ENCODE peak calls at places on chromosome 20, in seven cellular contexts. Z, D, P, L, C, V and A are unnamed samples.

GRCh38 chr20:63198606-63199005 is 17.3 kb downstream of the YTHDF1 start:
- DNase-seq in P (no peak), L (no peak), V (no peak), C (no peak), Z (no peak), D (no peak), A (no peak)

GRCh38 chr20:7392551-7392950 is 547.7 kb downstream of the HAO1 start:
- DNase-seq in P (no peak), D (no peak), C (peak; percentile 58), L (no peak), Z (no peak), V (peak; percentile 32), A (no peak)

GRCh38 chr20:37986873-37987601 is 46.2 kb downstream of the TTI1 start:
- DNase-seq in L (peak; percentile 60), C (peak; percentile 67), Z (peak; percentile 23), P (no peak), V (no peak), D (no peak), A (no peak)

GRCh38 chr20:46523696-46524328 is 10.5 kb upstream of the ZNF334 start:
- DNase-seq in P (no peak), L (no peak), Z (no peak), V (no peak), C (peak; percentile 41), D (no peak), A (no peak)

GRCh38 chr20:25340380-25340779 is 50.3 kb downstream of the ABHD12 start:
- DNase-seq in P (no peak), V (no peak), Z (no peak), L (no peak), C (no peak), D (no peak), A (no peak)

GRCh38 chr20:46348972-46349741 is 40.9 kb upstream of the CDH22 start:
- DNase-seq in Z (peak; percentile 52), C (peak; percentile 75), L (peak; percentile 87), P (peak; percentile 80), V (peak; percentile 39), D (peak; percentile 13), A (peak; percentile 72)

GRCh38 chr20:45036044-45036755 is 64.7 kb downstream of the KCNS1 start:
- DNase-seq in L (no peak), Z (no peak), C (peak; percentile 82), V (peak; percentile 53), P (no peak), D (no peak), A (no peak)

GRCh38 chr20:52748235-52748950 is 223.8 kb upstream of the TSHZ2 start:
- DNase-seq in D (no peak), V (no peak), Z (peak; percentile 54), C (no peak), P (no peak), L (peak; percentile 60), A (no peak)

GRCh38 chr20:57849126-57849867 is 139.5 kb upstream of the PMEPA1 start:
- DNase-seq in C (no peak), Z (no peak), P (no peak), L (no peak), V (no peak), D (no peak), A (no peak)

GRCh38 chr20:53255102-53255710 is 283.0 kb downstream of the TSHZ2 start:
- DNase-seq in Z (no peak), L (no peak), C (no peak), D (no peak), P (no peak), V (no peak), A (no peak)

GRCh38 chr20:53210931-53211330 is 238.8 kb downstream of the TSHZ2 start:
- DNase-seq in C (no peak), V (no peak), Z (no peak), D (no peak), L (no peak), P (no peak), A (no peak)

GRCh38 chr20:41476013-41476441 is 109.4 kb upstream of the EMILIN3 start:
- DNase-seq in L (peak; percentile 29), V (peak; percentile 10), C (peak; percentile 61), D (no peak), Z (no peak), P (no peak), A (no peak)

GRCh38 chr20:38880952-38881735 is 45.1 kb upstream of the FAM83D start:
- DNase-seq in P (no peak), Z (no peak), L (no peak), C (no peak), D (no peak), V (no peak), A (no peak)

GRCh38 chr20:48657426-48658197 is 170.2 kb downstream of the PREX1 start:
- DNase-seq in C (peak; percentile 86), Z (peak; percentile 55), D (peak; percentile 26), P (peak; percentile 98), V (peak; percentile 93), L (peak; percentile 55), A (peak; percentile 86)

GRCh38 chr20:50338479-50339195 is 148.0 kb downstream of the CEBPB start:
- DNase-seq in P (peak; percentile 51), V (peak; percentile 39), Z (no peak), D (no peak), L (no peak), C (peak; percentile 28), A (no peak)

GRCh38 chr20:43492101-43492500 is 15.4 kb upstream of the L3MBTL1 start:
- DNase-seq in P (no peak), D (no peak), L (no peak), V (no peak), C (peak; percentile 39), Z (no peak), A (no peak)

GRCh38 chr20:14984768-14985622 is 647.6 kb upstream of the FLRT3 start:
- DNase-seq in C (peak; percentile 57), V (no peak), Z (no peak), D (no peak), P (peak; percentile 47), L (no peak), A (no peak)

GRCh38 chr20:52190437-52191131 is 995 bp downstream of the ZFP64 start:
- DNase-seq in V (no peak), D (no peak), C (peak; percentile 61), L (peak; percentile 56), Z (peak; percentile 23), P (peak; percentile 71), A (peak; percentile 53)

GRCh38 chr20:48600470-48600945 is 227.3 kb downstream of the PREX1 start:
- DNase-seq in Z (no peak), C (no peak), V (no peak), D (no peak), P (no peak), L (no peak), A (no peak)

GRCh38 chr20:24118096-24118780 is 129.7 kb upstream of the GGTLC1 start:
- DNase-seq in P (no peak), Z (no peak), L (no peak), C (peak; percentile 51), D (no peak), V (no peak), A (no peak)

GRCh38 chr20:24683676-24684075 is 214.2 kb downstream of the SYNDIG1 start:
- DNase-seq in Z (no peak), L (no peak), P (no peak), V (no peak), D (no peak), C (no peak), A (no peak)

GRCh38 chr20:40991181-40991889 is 37.3 kb upstream of the TOP1 start:
- DNase-seq in V (peak; percentile 70), Z (no peak), C (peak; percentile 19), L (no peak), P (no peak), D (no peak), A (no peak)

GRCh38 chr20:17650301-17650761 is 31.7 kb downstream of the RRBP1 start:
- DNase-seq in C (no peak), P (peak; percentile 22), L (no peak), D (no peak), V (no peak), Z (peak; percentile 22), A (no peak)

GRCh38 chr20:49230575-49231211 is 11.5 kb downstream of the DDX27 start:
- DNase-seq in Z (no peak), L (peak; percentile 52), V (peak; percentile 45), D (no peak), C (peak; percentile 50), P (no peak), A (no peak)

GRCh38 chr20:46200582-46201570 is 82.8 kb downstream of the CD40 start:
- DNase-seq in L (no peak), V (peak; percentile 59), Z (no peak), C (no peak), P (no peak), D (no peak), A (no peak)

GRCh38 chr20:45367126-45367525 is 4.2 kb downstream of the SYS1 start:
- DNase-seq in V (no peak), Z (no peak), D (no peak), L (no peak), P (no peak), C (no peak), A (no peak)

GRCh38 chr20:17816804-17817590 is 117.2 kb downstream of the BANF2 start:
- DNase-seq in D (no peak), V (no peak), P (no peak), C (peak; percentile 30), L (no peak), Z (no peak), A (no peak)